ENCODE peak calls at places on chromosomes 2 and 18, in five cellular contexts. O is GM23338, B is aorta, M is brain microvascular endothelial cell, A is esophagus muscularis mucosa. T is an unnamed sample.

GRCh38 chr2:132489150-132489549 is 72.5 kb downstream of the GPR39 start:
- DNase-seq in M (peak; percentile 11), B (no peak), O (peak; percentile 73), A (peak; percentile 57), T (peak; percentile 8)

GRCh38 chr2:102558463-102558862 is 60.9 kb upstream of the SLC9A2 start:
- DNase-seq in M (no peak), O (no peak), A (no peak), B (no peak), T (no peak)

GRCh38 chr2:19073522-19073921 is 284.9 kb downstream of the OSR1 start:
- DNase-seq in A (no peak), M (peak; percentile 42), B (no peak), O (peak; percentile 41), T (peak; percentile 27)

GRCh38 chr2:118903489-118904215 is 38.3 kb upstream of the MARCO start:
- DNase-seq in M (no peak), A (peak; percentile 75), O (no peak), B (no peak), T (no peak)

GRCh38 chr2:24327988-24328387 is 32.3 kb downstream of the ITSN2 start:
- DNase-seq in M (no peak), A (no peak), O (peak; percentile 13), B (no peak), T (no peak)

GRCh38 chr2:45494275-45494977 is 116.6 kb downstream of the SRBD1 start:
- DNase-seq in O (peak; percentile 86), B (no peak), A (no peak), M (peak; percentile 61), T (peak; percentile 91)

GRCh38 chr18:53906681-53907080 is 317.8 kb downstream of the MBD2 start:
- DNase-seq in O (no peak), A (no peak), M (no peak), B (no peak), T (peak; percentile 40)

GRCh38 chr18:30623401-30624065 is 419.0 kb downstream of the DSC3 start:
- DNase-seq in A (no peak), O (no peak), B (no peak), M (no peak), T (no peak)

DNA sequence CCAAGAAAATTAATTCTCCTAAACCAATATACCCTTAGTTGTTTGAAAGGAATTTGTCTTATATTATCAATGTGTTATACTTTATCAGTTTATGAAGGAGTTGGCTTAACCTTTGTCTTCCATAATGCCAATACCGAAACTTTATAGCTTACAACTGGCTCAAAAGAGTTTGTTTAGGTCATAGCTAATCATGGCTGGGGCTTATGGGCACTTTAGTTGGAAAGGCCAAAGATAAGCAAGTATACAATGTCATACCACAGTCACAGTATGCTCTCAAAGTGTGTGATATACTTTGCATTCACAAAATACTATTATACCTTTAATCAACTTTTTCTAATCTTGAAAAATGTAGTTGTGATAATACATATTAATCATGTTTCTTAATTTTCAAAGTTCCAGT is 2.3 kb downstream of the KLHL41 start:
- DNase-seq in A (no peak), M (no peak), O (no peak), B (no peak), T (no peak)
- H3K4me3 ChIP-seq in A (no peak overlapping the region), M (no peak overlapping the region), O (no peak overlapping the region), B (no peak overlapping the region), T (no peak overlapping the region)

GRCh38 chr2:70083344-70084156 is 3.7 kb upstream of the PCBP1 start:
- DNase-seq in M (no peak), O (no peak), A (no peak), B (no peak), T (no peak)
- H3K4me3 ChIP-seq in M (no peak overlapping the region), O (no peak overlapping the region), A (no peak overlapping the region), B (no peak overlapping the region), T (no peak overlapping the region)

GRCh38 chr2:197269173-197269572 is 41.4 kb downstream of the ANKRD44 start:
- DNase-seq in M (no peak), B (no peak), O (no peak), A (peak; percentile 31), T (peak; percentile 80)
- H3K4me3 ChIP-seq in M (no peak overlapping the region), B (no peak overlapping the region), O (no peak overlapping the region), A (no peak overlapping the region), T (no peak overlapping the region)

GRCh38 chr18:52152036-52152435 is 188.0 kb upstream of the DCC start:
- DNase-seq in B (no peak), O (no peak), M (no peak), A (no peak), T (no peak)
- H3K4me3 ChIP-seq in B (no peak overlapping the region), O (no peak overlapping the region), M (no peak overlapping the region), A (no peak overlapping the region), T (no peak overlapping the region)

GRCh38 chr2:78757652-78758051 is 267.9 kb upstream of the REG3G start:
- DNase-seq in B (no peak), O (no peak), A (peak; percentile 60), M (no peak), T (no peak)
- H3K4me3 ChIP-seq in B (no peak overlapping the region), O (no peak overlapping the region), A (no peak overlapping the region), M (no peak overlapping the region), T (no peak overlapping the region)

GRCh38 chr2:109611467-109612095 is 2.2 kb downstream of the SEPTIN10 start:
- DNase-seq in B (no peak), M (peak; percentile 28), O (no peak), A (no peak), T (peak; percentile 94)
- H3K4me3 ChIP-seq in B (no peak overlapping the region), M (peak overlapping the region; percentile 81), O (peak overlapping the region; percentile 97), A (no peak overlapping the region), T (peak overlapping the region; percentile 80)